ENCODE peak calls at places on chromosomes 3 and 15, in four cellular contexts. One of them, this sample, is unnamed. For H3K79me2, the result is how much of the 10 kb centered on the place peaks cover.

GRCh38 chr3:117853923-117854322 is 1144.3 kb downstream of the TUSC7 start:
- DNase-seq in endothelial cell of umbilical vein: peak
- DNase-seq in DND-41: no peak
- DNase-seq in OCI-LY7: no peak
- DNase-seq in this sample: peak

GRCh38 chr15:92878593-92879053 is 21.5 kb upstream of the CHD2 start:
- DNase-seq in endothelial cell of umbilical vein: no peak
- DNase-seq in DND-41: no peak
- DNase-seq in OCI-LY7: peak
- DNase-seq in this sample: no peak

GRCh38 chr15:36782681-36783080 is 203.3 kb downstream of the CDIN1 start:
- DNase-seq in endothelial cell of umbilical vein: peak
- DNase-seq in DND-41: no peak
- DNase-seq in OCI-LY7: no peak
- DNase-seq in this sample: no peak

GRCh38 chr15:41558400-41559238 is at the start of gene TYRO3:
- DNase-seq in endothelial cell of umbilical vein: peak
- DNase-seq in DND-41: peak
- DNase-seq in OCI-LY7: peak
- DNase-seq in this sample: peak

GRCh38 chr15:30985081-30985531 is 6.3 kb downstream of the MTMR10 start:
- DNase-seq in endothelial cell of umbilical vein: peak
- DNase-seq in DND-41: no peak
- DNase-seq in OCI-LY7: peak
- DNase-seq in this sample: no peak

GRCh38 chr3:39718674-39719595 is 90.5 kb upstream of the MYRIP start:
- DNase-seq in endothelial cell of umbilical vein: peak
- DNase-seq in DND-41: no peak
- DNase-seq in OCI-LY7: no peak
- DNase-seq in this sample: peak

GRCh38 chr15:32718082-32718821 is 448 bp downstream of the GREM1 start:
- DNase-seq in endothelial cell of umbilical vein: peak
- DNase-seq in DND-41: no peak
- DNase-seq in OCI-LY7: no peak
- DNase-seq in this sample: peak

GRCh38 chr15:66569461-66570137 is 3.8 kb upstream of the LCTL start:
- DNase-seq in endothelial cell of umbilical vein: no peak
- DNase-seq in DND-41: no peak
- DNase-seq in OCI-LY7: no peak
- DNase-seq in this sample: no peak

GRCh38 chr15:35078221-35078915 is 6.7 kb downstream of the NANOGP8 start:
- DNase-seq in endothelial cell of umbilical vein: peak
- DNase-seq in DND-41: peak
- DNase-seq in OCI-LY7: peak
- DNase-seq in this sample: peak

DNA sequence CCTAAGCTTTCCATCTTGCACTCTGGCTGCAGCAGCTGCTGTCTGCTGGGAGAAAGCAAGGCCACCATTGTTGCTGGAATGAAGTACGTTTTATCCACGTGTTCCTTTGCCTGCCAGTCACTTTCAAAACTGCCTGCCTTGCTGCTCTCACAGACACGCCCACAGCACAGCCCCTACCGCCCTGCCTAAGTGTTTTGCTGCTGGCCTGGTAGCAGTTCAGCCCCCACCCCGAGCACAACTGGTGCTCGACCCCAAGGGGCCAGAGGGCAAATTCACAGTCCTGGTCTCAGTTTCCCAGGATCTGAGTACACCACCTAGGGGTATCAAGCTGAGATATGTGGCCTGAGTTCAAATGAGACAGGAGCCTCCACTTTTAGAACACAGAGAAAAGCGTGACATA is 1012.1 kb downstream of the ZPLD1 start:
- DNase-seq in endothelial cell of umbilical vein: no peak
- DNase-seq in DND-41: no peak
- DNase-seq in OCI-LY7: no peak
- DNase-seq in this sample: no peak
- H3K79me2 ChIP-seq in endothelial cell of umbilical vein: under half
- H3K79me2 ChIP-seq in DND-41: under half
- H3K79me2 ChIP-seq in OCI-LY7: under half
- H3K79me2 ChIP-seq in this sample: under half

GRCh38 chr3:174193559-174193958 is 665.6 kb upstream of the NAALADL2 start:
- DNase-seq in endothelial cell of umbilical vein: no peak
- DNase-seq in DND-41: no peak
- DNase-seq in OCI-LY7: no peak
- DNase-seq in this sample: no peak

GRCh38 chr3:174191895-174192294 is 667.2 kb upstream of the NAALADL2 start:
- DNase-seq in endothelial cell of umbilical vein: peak
- DNase-seq in DND-41: no peak
- DNase-seq in OCI-LY7: no peak
- DNase-seq in this sample: no peak

GRCh38 chr3:174186339-174186984 is 672.7 kb upstream of the NAALADL2 start:
- DNase-seq in endothelial cell of umbilical vein: no peak
- DNase-seq in DND-41: no peak
- DNase-seq in OCI-LY7: no peak
- DNase-seq in this sample: no peak

DNA sequence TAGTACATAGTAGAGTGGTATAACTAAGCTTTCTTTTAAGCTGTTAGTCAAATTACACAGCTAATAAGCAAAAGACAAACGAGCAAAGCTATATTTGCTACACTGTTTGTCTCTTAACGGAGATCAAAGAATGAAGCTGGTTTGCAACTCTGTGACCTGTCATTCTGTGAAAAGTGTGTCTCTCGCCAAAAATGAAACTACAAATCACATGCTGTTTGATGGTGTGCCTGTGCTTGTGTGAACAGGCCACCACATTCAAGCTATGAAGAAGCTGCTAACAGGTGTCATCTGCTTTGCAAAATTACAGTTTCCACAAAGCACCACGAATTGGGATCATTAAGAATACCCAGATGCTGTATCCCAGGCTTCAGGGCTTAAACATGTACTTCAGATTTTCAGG is 667.8 kb upstream of the NAALADL2 start:
- DNase-seq in endothelial cell of umbilical vein: peak
- DNase-seq in DND-41: peak
- DNase-seq in OCI-LY7: no peak
- DNase-seq in this sample: no peak
- H2AFZ ChIP-seq in endothelial cell of umbilical vein: no peak
- H2AFZ ChIP-seq in DND-41: no peak
- H2AFZ ChIP-seq in OCI-LY7: no peak
- H2AFZ ChIP-seq in this sample: no peak

GRCh38 chr15:52485290-52485689 is 43.4 kb downstream of the MYO5A start:
- DNase-seq in endothelial cell of umbilical vein: no peak
- DNase-seq in DND-41: no peak
- DNase-seq in OCI-LY7: no peak
- DNase-seq in this sample: no peak

GRCh38 chr15:52486003-52486996 is 42.4 kb downstream of the MYO5A start:
- DNase-seq in endothelial cell of umbilical vein: no peak
- DNase-seq in DND-41: no peak
- DNase-seq in OCI-LY7: no peak
- DNase-seq in this sample: no peak

GRCh38 chr15:52491460-52491859 is 37.2 kb downstream of the MYO5A start:
- DNase-seq in endothelial cell of umbilical vein: peak
- DNase-seq in DND-41: no peak
- DNase-seq in OCI-LY7: no peak
- DNase-seq in this sample: no peak

GRCh38 chr15:52492132-52492531 is 36.5 kb downstream of the MYO5A start:
- DNase-seq in endothelial cell of umbilical vein: peak
- DNase-seq in DND-41: no peak
- DNase-seq in OCI-LY7: no peak
- DNase-seq in this sample: no peak

DNA sequence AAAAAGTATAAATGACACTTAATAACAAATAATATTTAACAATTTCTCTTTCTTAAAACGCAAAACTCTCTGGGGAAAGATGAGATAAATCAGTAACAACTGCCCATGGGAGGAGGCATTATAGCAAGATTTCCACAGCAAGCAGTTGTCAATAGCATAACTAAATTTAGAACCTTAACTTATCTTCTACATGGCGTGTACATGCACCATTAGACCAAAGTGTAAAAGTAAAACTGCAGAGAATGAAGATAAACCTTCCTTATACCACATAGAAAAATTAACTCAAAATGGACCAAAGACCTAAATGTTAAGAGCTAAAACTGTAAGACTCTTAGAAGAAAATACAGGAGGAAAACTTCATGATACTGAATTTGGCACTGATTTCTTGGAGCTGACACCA is 39.9 kb downstream of the MYO5A start:
- DNase-seq in endothelial cell of umbilical vein: no peak
- DNase-seq in DND-41: no peak
- DNase-seq in OCI-LY7: no peak
- DNase-seq in this sample: no peak
- H3K79me2 ChIP-seq in endothelial cell of umbilical vein: half or more
- H3K79me2 ChIP-seq in DND-41: under half
- H3K79me2 ChIP-seq in OCI-LY7: half or more
- H3K79me2 ChIP-seq in this sample: half or more

GRCh38 chr3:59300727-59301134 is 250.9 kb upstream of the CFAP20DC start:
- DNase-seq in endothelial cell of umbilical vein: no peak
- DNase-seq in DND-41: no peak
- DNase-seq in OCI-LY7: no peak
- DNase-seq in this sample: peak

GRCh38 chr3:59308001-59308400 is 258.2 kb upstream of the CFAP20DC start:
- DNase-seq in endothelial cell of umbilical vein: no peak
- DNase-seq in DND-41: no peak
- DNase-seq in OCI-LY7: no peak
- DNase-seq in this sample: no peak

GRCh38 chr3:59299561-59299960 is 249.7 kb upstream of the CFAP20DC start:
- DNase-seq in endothelial cell of umbilical vein: no peak
- DNase-seq in DND-41: no peak
- DNase-seq in OCI-LY7: no peak
- DNase-seq in this sample: no peak

GRCh38 chr3:59306436-59306835 is 256.6 kb upstream of the CFAP20DC start:
- DNase-seq in endothelial cell of umbilical vein: no peak
- DNase-seq in DND-41: no peak
- DNase-seq in OCI-LY7: no peak
- DNase-seq in this sample: no peak

GRCh38 chr3:59302442-59302841 is 252.6 kb upstream of the CFAP20DC start:
- DNase-seq in endothelial cell of umbilical vein: no peak
- DNase-seq in DND-41: no peak
- DNase-seq in OCI-LY7: no peak
- DNase-seq in this sample: no peak
- H2AFZ ChIP-seq in endothelial cell of umbilical vein: no peak
- H2AFZ ChIP-seq in DND-41: no peak
- H2AFZ ChIP-seq in OCI-LY7: no peak
- H2AFZ ChIP-seq in this sample: no peak

GRCh38 chr3:188721312-188721711 is 450.5 kb upstream of the TPRG1 start:
- DNase-seq in endothelial cell of umbilical vein: no peak
- DNase-seq in DND-41: no peak
- DNase-seq in OCI-LY7: no peak
- DNase-seq in this sample: no peak

GRCh38 chr3:188719545-188719944 is 452.2 kb upstream of the TPRG1 start:
- DNase-seq in endothelial cell of umbilical vein: no peak
- DNase-seq in DND-41: no peak
- DNase-seq in OCI-LY7: no peak
- DNase-seq in this sample: no peak

GRCh38 chr3:188721990-188722389 is 449.8 kb upstream of the TPRG1 start:
- DNase-seq in endothelial cell of umbilical vein: no peak
- DNase-seq in DND-41: no peak
- DNase-seq in OCI-LY7: no peak
- DNase-seq in this sample: no peak

GRCh38 chr3:188720636-188721035 is 451.1 kb upstream of the TPRG1 start:
- DNase-seq in endothelial cell of umbilical vein: peak
- DNase-seq in DND-41: no peak
- DNase-seq in OCI-LY7: no peak
- DNase-seq in this sample: peak

DNA sequence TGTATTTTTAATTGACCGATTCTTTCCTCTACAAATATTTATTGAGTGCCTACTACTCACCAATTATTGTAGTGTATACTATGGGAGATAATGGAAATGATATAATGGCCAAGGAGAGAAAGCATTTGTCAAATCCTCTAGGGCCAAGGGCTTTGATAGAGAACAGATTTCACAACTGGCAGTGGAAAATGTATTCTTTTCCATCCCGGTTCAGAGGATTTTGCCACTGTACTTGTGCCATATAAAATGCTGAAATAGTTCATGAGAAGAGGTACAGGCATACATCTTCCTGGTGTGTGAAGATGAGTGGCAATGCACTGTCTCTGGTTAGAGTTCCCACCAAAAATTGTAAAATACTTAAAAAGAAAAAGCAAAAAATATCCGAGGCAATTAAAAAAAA is 451.6 kb upstream of the TPRG1 start:
- DNase-seq in endothelial cell of umbilical vein: no peak
- DNase-seq in DND-41: no peak
- DNase-seq in OCI-LY7: no peak
- DNase-seq in this sample: no peak
- H3K79me2 ChIP-seq in endothelial cell of umbilical vein: under half
- H3K79me2 ChIP-seq in DND-41: under half
- H3K79me2 ChIP-seq in OCI-LY7: under half
- H3K79me2 ChIP-seq in this sample: under half

GRCh38 chr3:143507735-143508580 is 340.3 kb downstream of the SLC9A9 start:
- DNase-seq in endothelial cell of umbilical vein: no peak
- DNase-seq in DND-41: no peak
- DNase-seq in OCI-LY7: no peak
- DNase-seq in this sample: peak

GRCh38 chr3:143503325-143503885 is 344.9 kb downstream of the SLC9A9 start:
- DNase-seq in endothelial cell of umbilical vein: no peak
- DNase-seq in DND-41: no peak
- DNase-seq in OCI-LY7: no peak
- DNase-seq in this sample: no peak

GRCh38 chr3:143497382-143497781 is 350.9 kb downstream of the SLC9A9 start:
- DNase-seq in endothelial cell of umbilical vein: no peak
- DNase-seq in DND-41: no peak
- DNase-seq in OCI-LY7: no peak
- DNase-seq in this sample: no peak

DNA sequence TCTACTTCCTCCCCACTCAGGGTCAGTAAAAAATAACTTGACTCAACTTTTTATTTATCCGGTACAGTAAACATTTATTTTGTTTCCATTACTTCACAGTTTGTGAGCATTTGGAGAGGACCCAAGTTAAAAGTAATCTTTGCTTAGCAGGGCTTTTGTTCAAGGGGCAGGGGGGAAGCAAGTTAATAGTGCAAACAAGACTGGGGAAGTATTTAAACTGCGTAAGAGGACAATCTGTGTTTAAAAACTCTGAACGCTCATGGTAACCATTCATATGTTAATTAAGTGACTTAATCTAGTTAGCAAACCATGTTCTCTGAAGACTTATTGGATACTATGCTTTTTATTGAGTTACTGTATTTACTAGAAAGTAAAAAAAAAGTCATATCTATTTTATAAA is 346.2 kb downstream of the SLC9A9 start:
- DNase-seq in endothelial cell of umbilical vein: peak
- DNase-seq in DND-41: no peak
- DNase-seq in OCI-LY7: no peak
- DNase-seq in this sample: no peak
- H2AFZ ChIP-seq in endothelial cell of umbilical vein: peak
- H2AFZ ChIP-seq in DND-41: no peak
- H2AFZ ChIP-seq in OCI-LY7: no peak
- H2AFZ ChIP-seq in this sample: no peak

This sample was measured in mammary epithelial cell.